ENCODE peak calls at places on chromosomes 13 and 19, in four cellular contexts. U is K562, A is GM12878, V is HepG2. J is an unnamed sample.

GRCh38 chr13:58202099-58202498 is 570.6 kb downstream of the PCDH17 start:
- DNase-seq in U (no peak), A (no peak), V (no peak), J (no peak)

GRCh38 chr19:51127032-51127431 is 2.3 kb downstream of the SIGLEC9 start:
- DNase-seq in V (no peak), A (no peak), U (no peak), J (no peak)

GRCh38 chr19:11138659-11139526 is 16.7 kb downstream of the SPC24 start:
- DNase-seq in A (no peak), U (peak; percentile 25), V (peak; percentile 54), J (peak; percentile 44)

GRCh38 chr13:66305960-66306617 is 924.0 kb downstream of the PCDH9 start:
- DNase-seq in A (no peak), U (no peak), V (no peak), J (no peak)

GRCh38 chr19:32041681-32042292 is 303.6 kb upstream of the ZNF507 start:
- DNase-seq in U (peak; percentile 47), V (peak; percentile 16), A (no peak), J (peak; percentile 55)

GRCh38 chr19:55683449-55684261 is 8.6 kb downstream of the EPN1 start:
- DNase-seq in U (no peak), V (peak; percentile 90), A (no peak), J (no peak)

GRCh38 chr13:29540799-29541198 is 54.7 kb downstream of the SLC7A1 start:
- DNase-seq in V (no peak), A (no peak), U (no peak), J (no peak)

GRCh38 chr13:101556676-101557121 is 104.2 kb downstream of the ITGBL1 start:
- DNase-seq in V (no peak), A (no peak), U (no peak), J (no peak)

GRCh38 chr13:20301391-20302071 is 69.4 kb upstream of the GJB6 start:
- DNase-seq in U (no peak), A (no peak), V (no peak), J (peak; percentile 39)

GRCh38 chr19:1651548-1652394 is 644 bp downstream of the TCF3 start:
- DNase-seq in A (no peak), U (peak; percentile 67), V (no peak), J (no peak)

DNA sequence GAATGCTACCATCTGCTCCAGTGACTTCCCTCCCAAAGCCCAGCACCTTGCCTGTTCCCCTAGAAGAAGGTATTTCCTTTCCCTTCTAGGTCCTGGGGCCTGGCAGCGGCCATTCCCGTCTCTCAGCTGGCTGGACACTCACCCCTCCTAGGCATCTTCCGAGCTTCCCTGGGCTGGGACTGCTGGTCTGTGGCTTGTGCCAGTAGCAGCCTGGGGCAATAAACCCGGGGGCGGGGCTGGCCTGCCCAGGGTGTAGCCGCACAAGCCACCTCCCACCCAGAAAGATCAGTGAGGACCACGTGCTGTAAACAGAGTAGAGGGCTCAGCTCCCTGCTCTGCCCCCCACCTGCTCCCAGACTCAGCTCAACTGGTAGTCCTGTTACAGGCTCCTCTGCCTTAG is 15.0 kb downstream of the LIPE start:
- DNase-seq in V (no peak), A (no peak), U (no peak), J (peak; percentile 62)
- TF ChIP-seq ATF3 in V (no peak), A (no peak), U (no peak), J (no peak)

GRCh38 chr13:21333186-21333585 is 125.9 kb downstream of the ZDHHC20 start:
- DNase-seq in V (no peak), U (no peak), A (no peak), J (no peak)
- TF ChIP-seq CBFB in V (no peak), U (no peak), A (no peak), J (no peak)

DNA sequence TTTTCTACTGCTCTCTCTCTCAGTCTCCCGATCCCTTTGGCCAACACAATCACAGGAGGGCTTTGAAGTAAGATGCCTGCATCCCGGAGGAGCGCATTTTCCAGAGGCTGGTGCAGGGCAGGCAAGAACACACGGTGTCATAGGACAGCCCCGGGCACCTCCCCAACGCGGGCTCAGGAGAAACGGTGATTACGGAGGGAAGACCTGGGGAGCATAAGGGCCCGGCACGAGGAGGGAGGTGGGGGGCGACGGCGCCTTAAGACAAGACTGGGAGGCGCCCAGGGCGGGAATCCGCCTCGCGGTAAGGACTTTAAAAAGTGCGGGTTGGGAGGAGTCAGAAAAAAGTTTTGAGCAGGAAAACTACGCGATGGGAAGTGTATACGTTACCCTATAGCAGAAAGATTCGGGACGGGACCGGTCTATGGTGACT is 18.7 kb upstream of the ZNF888 start:
- DNase-seq in A (no peak), U (peak; percentile 29), V (no peak), J (peak; percentile 45)
- TF ChIP-seq ATF3 in A (no peak), U (no peak), V (no peak), J (no peak)

DNA sequence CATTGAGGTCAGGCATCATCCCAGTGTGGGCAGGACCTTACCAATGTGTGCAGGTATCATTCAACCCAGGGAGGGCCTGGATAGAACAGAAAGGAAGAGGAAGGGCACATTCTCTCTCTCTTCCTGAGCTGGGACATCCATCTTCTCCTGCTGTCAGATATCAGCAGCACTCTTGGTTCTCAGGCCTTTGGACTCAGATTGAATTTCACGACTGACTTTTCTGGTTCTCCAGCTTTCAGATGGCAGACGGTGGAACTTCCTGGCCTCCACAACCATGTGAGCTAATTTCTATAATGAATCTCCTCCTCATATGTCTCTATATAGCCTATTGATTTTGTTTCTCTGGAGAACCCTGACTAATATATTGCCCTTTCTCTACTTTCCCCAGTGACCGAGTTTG is 77.3 kb downstream of the OLFM4 start:
- DNase-seq in A (no peak), V (no peak), U (no peak), J (no peak)
- TF ChIP-seq CBFB in A (no peak), V (no peak), U (no peak), J (no peak)

DNA sequence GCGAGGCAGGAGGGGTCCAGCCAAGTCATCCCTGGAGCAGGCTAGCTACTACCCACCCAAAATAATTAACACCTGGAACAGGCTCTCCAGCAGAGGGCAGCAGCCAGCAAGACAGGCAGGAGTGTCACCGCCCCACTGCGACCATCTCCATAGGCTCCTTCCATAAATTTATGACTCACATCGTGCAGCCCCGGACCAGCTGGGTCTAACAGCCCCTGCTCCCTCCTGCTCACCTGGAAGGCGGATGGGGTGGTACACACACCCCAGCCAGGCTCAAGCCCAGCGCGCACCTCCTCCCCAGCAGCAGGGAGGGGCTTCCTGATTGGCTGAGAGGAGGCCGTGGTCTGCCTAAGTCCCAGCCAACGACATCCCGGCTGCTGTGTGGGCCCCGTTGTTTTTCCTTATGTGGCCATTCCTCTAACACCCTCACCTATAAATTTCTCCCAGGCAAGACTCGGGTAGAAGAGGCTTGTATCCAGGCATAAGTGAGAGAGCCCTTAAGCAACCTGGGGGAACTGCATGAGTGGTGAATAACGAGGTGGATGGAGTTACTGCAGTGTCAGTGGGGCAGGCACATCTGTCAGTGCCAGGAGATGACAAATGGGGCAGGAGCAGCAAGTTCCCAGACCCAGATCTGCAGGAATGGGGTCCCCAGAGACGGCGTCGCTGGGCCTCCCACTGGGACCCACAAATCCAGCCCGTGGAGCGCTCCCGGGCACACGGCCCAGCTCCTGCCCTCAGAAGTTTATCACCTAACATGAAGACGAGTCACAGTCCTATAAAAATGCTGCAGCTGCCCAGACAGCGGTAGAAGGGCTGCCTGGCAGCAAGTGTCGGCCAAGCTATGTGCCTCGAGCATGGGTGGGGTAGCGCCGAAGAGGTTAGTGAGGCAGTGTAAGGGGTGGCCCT is 43.1 kb downstream of the CEBPG start:
- DNase-seq in U (peak; percentile 88), A (no peak), V (peak; percentile 44), J (peak; percentile 87)
- TF ChIP-seq ATF3 in U (no peak), A (no peak), V (no peak), J (no peak)

GRCh38 chr13:73715114-73715909 is 418.9 kb downstream of the KLF12 start:
- DNase-seq in A (peak; percentile 31), V (no peak), U (no peak), J (no peak)
- TF ChIP-seq CBFB in A (no peak), V (no peak), U (no peak), J (no peak)

GRCh38 chr19:18749362-18750231 is 41.5 kb downstream of the COMP start:
- DNase-seq in V (no peak), A (no peak), U (peak; percentile 52), J (no peak)
- TF ChIP-seq ATF3 in V (no peak), A (no peak), U (no peak), J (no peak)

DNA sequence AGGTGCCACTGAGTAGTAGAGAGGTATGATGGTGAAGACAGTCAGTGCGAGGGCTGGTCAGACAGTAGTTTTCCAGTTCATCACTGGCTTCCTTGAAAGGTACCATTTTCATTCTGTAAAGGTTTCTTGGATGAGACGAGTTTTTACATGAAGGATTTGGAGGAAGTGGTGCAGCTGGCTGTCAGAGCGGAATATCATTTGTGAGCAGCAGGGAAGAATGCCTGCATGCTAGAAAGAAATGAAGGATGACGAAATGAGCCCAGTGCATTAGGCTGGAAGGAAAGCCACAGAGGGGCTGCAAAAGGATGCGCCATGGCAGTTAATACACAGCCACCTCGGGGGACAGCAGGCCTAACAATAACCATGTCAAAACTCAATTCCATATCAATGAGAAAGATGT is 504.0 kb downstream of the RFC3 start:
- DNase-seq in V (no peak), U (no peak), A (no peak), J (no peak)
- TF ChIP-seq CBFB in V (no peak), U (no peak), A (no peak), J (no peak)

J was measured in WTC11.